ENCODE peak calls at places on chromosomes 6 and 20, in seven cellular contexts. E is fibroblast of lung, S is mesendoderm, K is SK-N-MC, L is mesenchymal stem cell, B is HCT116, Y is HepG2. T is an unnamed sample.

GRCh38 chr6:64776359-64776758 is 930.7 kb downstream of the EYS start:
- DNase-seq in S (no peak), L (no peak), Y (no peak), E (no peak), B (no peak), K (no peak), T (no peak)

GRCh38 chr6:122008105-122009100 is 391.0 kb upstream of the HSF2 start:
- DNase-seq in Y (no peak), S (peak), B (no peak), E (peak), L (no peak), K (no peak), T (no peak)

GRCh38 chr6:40695114-40695513 is 108.0 kb upstream of the LRFN2 start:
- DNase-seq in L (no peak), E (no peak), S (peak), Y (no peak), K (no peak), B (no peak), T (no peak)

GRCh38 chr20:31572042-31572700 is 32.9 kb upstream of the ID1 start:
- DNase-seq in Y (no peak), E (no peak), S (no peak), B (no peak), K (no peak), L (no peak), T (no peak)

GRCh38 chr6:145147559-145147958 is 587.8 kb downstream of the EPM2A start:
- DNase-seq in K (no peak), Y (no peak), E (peak), S (no peak), B (no peak), L (peak), T (no peak)

GRCh38 chr20:23078994-23079364 is 7.1 kb downstream of the CD93 start:
- DNase-seq in K (no peak), E (no peak), Y (peak), B (no peak), L (no peak), S (peak), T (no peak)

GRCh38 chr6:44956426-44956825 is 371.7 kb upstream of the RUNX2 start:
- DNase-seq in L (peak), Y (no peak), S (no peak), E (peak), B (no peak), K (no peak), T (no peak)

GRCh38 chr6:24064106-24064505 is 61.9 kb upstream of the NRSN1 start:
- DNase-seq in Y (peak), L (peak), S (peak), E (peak), B (peak), K (no peak), T (no peak)

GRCh38 chr20:23186808-23187207 is 100.7 kb upstream of the CD93 start:
- DNase-seq in S (no peak), L (no peak), K (no peak), B (no peak), E (no peak), Y (no peak), T (no peak)

GRCh38 chr20:56429496-56429895 is 17.4 kb downstream of the CASS4 start:
- DNase-seq in S (no peak), L (peak), Y (no peak), K (no peak), E (peak), B (no peak), T (no peak)

GRCh38 chr20:63686492-63687321 is 9.7 kb upstream of the TNFRSF6B start:
- DNase-seq in E (peak), Y (no peak), L (peak), B (peak), K (no peak), S (no peak), T (peak)

GRCh38 chr20:45153756-45154155 is 20.9 kb upstream of the PI3 start:
- DNase-seq in Y (no peak), B (no peak), E (no peak), L (no peak), K (no peak), S (no peak), T (no peak)

GRCh38 chr20:43736588-43737091 is 9.8 kb upstream of the GTSF1L start:
- DNase-seq in S (peak), E (no peak), L (peak), Y (no peak), B (no peak), K (no peak), T (no peak)

GRCh38 chr20:57526067-57526884 is 1.3 kb upstream of the CTCFL start:
- DNase-seq in E (no peak), B (peak), S (peak), L (no peak), Y (peak), K (peak), T (peak)

GRCh38 chr20:41428285-41428684 is 61.7 kb upstream of the EMILIN3 start:
- DNase-seq in S (no peak), B (peak), L (peak), Y (peak), K (no peak), E (peak), T (no peak)

GRCh38 chr6:74073429-74073828 is 377.4 kb downstream of the CD109 start:
- DNase-seq in L (no peak), E (peak), K (no peak), Y (no peak), B (peak), S (no peak), T (no peak)

GRCh38 chr6:33806795-33807194 is 3.0 kb upstream of the MLN start:
- DNase-seq in Y (no peak), K (no peak), L (no peak), B (no peak), E (no peak), S (no peak), T (no peak)

GRCh38 chr6:132194529-132194928 is 206.7 kb downstream of the MOXD1 start:
- DNase-seq in L (no peak), S (no peak), K (no peak), B (no peak), Y (no peak), E (no peak), T (no peak)

GRCh38 chr6:5277589-5277988 is 16.3 kb downstream of the FARS2 start:
- DNase-seq in S (no peak), B (no peak), E (no peak), Y (no peak), L (no peak), K (no peak), T (no peak)

GRCh38 chr6:138652824-138653223 is 120.7 kb upstream of the CCDC28A start:
- DNase-seq in S (no peak), K (no peak), E (no peak), L (no peak), B (no peak), Y (no peak), T (no peak)

GRCh38 chr20:21677781-21678180 is 27.7 kb upstream of the PAX1 start:
- DNase-seq in Y (no peak), E (no peak), K (no peak), S (no peak), L (no peak), B (no peak), T (no peak)

GRCh38 chr6:154606457-154606856 is 96.0 kb upstream of the CNKSR3 start:
- DNase-seq in E (peak), Y (no peak), B (no peak), K (no peak), S (no peak), L (no peak), T (no peak)

GRCh38 chr6:56399672-56400263 is 152.4 kb upstream of the COL21A1 start:
- DNase-seq in K (no peak), L (no peak), S (peak), B (no peak), Y (peak), E (no peak), T (no peak)

GRCh38 chr6:50187212-50188055 is 137.7 kb upstream of the DEFB112 start:
- DNase-seq in S (no peak), K (peak), B (no peak), Y (no peak), L (no peak), E (no peak), T (no peak)

GRCh38 chr6:155126727-155127439 is 131.8 kb downstream of the TIAM2 start:
- DNase-seq in Y (peak), E (peak), B (peak), K (no peak), S (peak), L (peak), T (no peak)

DNA sequence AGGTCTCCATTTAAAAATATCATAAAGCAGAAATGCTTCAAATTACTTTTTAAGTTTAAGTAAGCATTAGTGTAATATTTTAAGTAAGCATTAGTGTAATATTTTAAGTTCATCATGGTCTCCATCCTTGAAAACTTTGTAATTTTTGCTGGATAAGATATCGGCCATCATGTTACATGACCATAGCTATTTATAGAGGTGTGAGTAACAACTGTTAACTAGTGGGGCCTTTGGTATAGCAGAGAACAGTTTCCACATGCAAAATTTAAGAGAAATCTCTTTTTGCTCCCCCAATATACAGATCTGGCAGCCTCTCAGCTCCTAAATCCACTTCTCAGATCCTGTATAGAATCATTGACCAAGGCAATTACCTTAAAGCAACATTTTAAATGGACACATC is 468 bp downstream of the TRDN start:
- DNase-seq in Y (no peak), L (no peak), K (no peak), B (no peak), E (no peak), S (no peak), T (no peak)
- H3K9ac ChIP-seq in Y (no peak), L (no peak), K (no peak), B (no peak), E (no peak), S (no peak), T (no peak)

GRCh38 chr6:99348220-99348822 is 1.2 kb downstream of the FAXC start:
- DNase-seq in Y (no peak), B (no peak), K (no peak), L (no peak), S (peak), E (no peak), T (no peak)
- H3K9ac ChIP-seq in Y (no peak), B (no peak), K (peak), L (no peak), S (peak), E (no peak), T (no peak)

DNA sequence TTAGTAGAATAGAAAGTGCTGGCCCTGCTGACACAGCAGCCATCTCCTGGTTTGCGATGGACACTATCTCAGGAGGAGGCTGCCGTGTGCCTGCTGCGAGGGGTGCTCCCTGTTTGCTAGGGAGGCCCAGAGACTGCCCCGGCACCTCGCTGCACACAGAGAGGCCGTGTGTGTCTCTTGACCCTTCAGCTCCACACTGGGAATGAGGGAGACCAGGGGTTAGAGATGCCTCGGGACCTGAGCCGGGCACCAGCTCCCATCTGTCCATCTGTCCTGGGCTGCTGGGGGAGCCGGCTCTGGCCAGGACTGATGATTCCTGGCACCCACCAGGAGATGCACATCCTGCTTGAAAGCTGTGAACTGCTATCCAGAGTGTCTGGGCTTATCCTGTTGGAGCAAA is 18.2 kb downstream of the PHACTR3 start:
- DNase-seq in L (no peak), E (no peak), Y (no peak), S (no peak), B (no peak), K (no peak), T (no peak)
- H3K9ac ChIP-seq in L (no peak), E (no peak), Y (no peak), S (no peak), B (no peak), K (no peak), T (no peak)

DNA sequence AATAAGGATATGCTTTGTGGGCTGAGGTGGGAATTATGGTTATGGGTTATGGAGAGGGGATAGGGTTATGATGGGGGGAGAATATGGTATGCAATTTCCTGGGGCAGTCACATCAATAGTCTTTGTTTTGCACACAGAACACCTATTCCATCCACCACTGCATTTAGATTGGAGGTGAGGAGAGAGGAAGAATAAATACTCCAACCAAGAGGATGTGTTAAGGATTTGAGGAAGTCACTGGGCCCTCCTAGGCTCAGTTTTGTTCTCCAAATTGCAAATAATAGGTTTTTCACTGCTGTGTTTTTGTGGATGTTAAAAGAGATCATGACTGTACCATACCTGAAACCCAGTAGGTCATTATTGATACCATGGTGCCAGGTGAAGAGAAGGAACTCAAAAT is 29.5 kb upstream of the SIRPG start:
- DNase-seq in L (no peak), Y (no peak), K (no peak), S (no peak), E (no peak), B (no peak), T (no peak)
- H3K9ac ChIP-seq in L (no peak), Y (no peak), K (no peak), S (no peak), E (no peak), B (no peak), T (no peak)

DNA sequence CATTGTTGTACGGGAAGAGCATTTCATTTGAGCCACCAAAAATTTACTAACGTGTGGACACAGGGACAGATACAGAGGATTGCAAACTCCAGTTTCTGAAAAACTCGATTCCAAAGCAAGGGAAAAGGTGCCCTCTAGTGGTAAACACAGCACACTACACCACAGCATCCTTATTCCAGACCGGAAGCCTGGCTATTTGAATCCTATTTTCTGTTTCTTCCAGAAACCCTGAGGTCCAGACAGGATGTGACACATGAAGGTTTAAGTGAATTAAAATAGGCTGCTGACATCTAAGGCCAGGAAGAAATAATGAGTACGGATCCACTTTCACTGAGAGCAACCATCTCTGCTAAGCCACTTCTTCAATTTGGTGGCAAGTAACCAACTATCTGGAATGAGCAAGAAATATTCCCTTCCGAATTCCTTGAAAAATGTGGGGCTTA is 31.8 kb upstream of the GMPR start:
- DNase-seq in Y (peak), B (peak), K (peak), E (peak), L (peak), S (peak), T (peak)
- H3K9ac ChIP-seq in Y (no peak), B (no peak), K (no peak), E (no peak), L (peak), S (no peak), T (no peak)

GRCh38 chr6:25788305-25788922 is 33.9 kb downstream of the SLC17A4 start:
- DNase-seq in Y (peak), B (peak), L (peak), K (peak), S (peak), E (peak), T (peak)

GRCh38 chr6:25789475-25789874 is 34.9 kb downstream of the SLC17A4 start:
- DNase-seq in B (no peak), E (no peak), K (no peak), Y (no peak), L (no peak), S (no peak), T (no peak)

GRCh38 chr6:25792016-25792415 is 37.5 kb downstream of the SLC17A4 start:
- DNase-seq in L (no peak), K (no peak), Y (no peak), E (no peak), S (no peak), B (no peak), T (no peak)

DNA sequence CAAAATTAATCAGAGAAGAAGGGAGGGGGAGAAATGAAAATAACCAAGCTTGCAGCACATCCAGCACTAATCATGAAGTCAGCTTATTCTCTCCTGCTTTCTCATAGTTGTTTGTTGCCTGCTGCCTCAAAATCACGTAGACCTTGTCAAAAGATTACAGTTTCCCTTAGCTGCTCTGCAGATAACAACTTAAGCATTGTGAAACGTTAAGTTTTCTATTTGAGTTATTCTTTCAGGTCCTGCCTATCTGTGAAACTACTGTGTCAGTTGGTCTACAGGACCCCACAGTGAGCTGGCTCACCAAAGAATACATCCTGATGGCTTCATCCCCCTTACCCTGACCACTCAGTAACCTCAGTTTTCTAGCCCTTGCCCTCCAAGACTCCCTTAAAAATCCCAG is 32.9 kb downstream of the SLC17A4 start:
- DNase-seq in Y (no peak), B (no peak), S (no peak), E (no peak), K (no peak), L (no peak), T (no peak)
- H3K9ac ChIP-seq in Y (no peak), B (no peak), S (no peak), E (no peak), K (no peak), L (no peak), T (no peak)

DNA sequence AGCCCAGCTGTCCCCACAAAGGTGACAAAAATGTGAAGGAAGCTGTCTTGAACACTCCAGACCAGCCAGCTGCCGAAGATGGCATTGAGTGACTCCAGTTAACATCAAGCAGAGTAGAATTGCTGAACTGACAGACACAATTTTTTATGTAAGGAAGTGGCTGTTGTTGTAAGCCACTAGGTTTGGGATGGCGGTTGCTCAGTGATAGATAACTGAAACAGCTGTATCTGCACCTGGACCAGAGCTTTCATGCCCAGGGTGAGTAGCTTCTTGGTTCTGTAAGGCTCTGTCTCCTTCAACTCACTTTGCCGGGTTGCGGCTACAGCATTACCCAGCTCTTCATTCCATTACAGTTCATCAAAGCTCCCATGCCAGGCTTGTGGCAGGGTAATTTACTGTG is 49.7 kb upstream of the DDR1 start:
- DNase-seq in B (no peak), K (no peak), Y (no peak), S (no peak), L (no peak), E (no peak), T (no peak)
- H3K9ac ChIP-seq in B (no peak), K (no peak), Y (no peak), S (no peak), L (no peak), E (no peak), T (no peak)

DNA sequence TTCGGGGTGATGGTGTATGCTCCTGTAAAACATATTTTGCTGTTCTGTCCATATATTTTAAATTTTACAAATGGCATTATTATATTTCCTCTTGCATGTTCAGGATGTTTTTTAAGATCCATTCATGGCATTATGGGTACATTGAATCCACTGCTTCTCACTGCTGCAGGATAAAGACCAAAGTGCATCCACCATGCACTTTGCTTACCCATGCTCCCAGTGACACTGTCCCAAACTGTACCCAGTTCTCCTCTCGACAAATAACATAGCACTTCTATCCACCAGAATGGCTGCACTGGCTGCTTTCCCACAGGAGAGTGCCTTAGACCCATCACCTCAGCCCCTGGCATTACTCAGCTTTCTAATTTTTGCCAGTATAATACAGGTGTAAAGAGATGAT is 29.7 kb downstream of the MTRES1 start:
- DNase-seq in B (no peak), K (no peak), Y (no peak), L (no peak), S (no peak), E (no peak), T (no peak)
- H3K9ac ChIP-seq in B (no peak), K (no peak), Y (no peak), L (no peak), S (no peak), E (no peak), T (no peak)

GRCh38 chr6:169957351-169957963 is 206.0 kb downstream of the ERMARD start:
- DNase-seq in E (no peak), L (no peak), S (no peak), B (no peak), Y (no peak), K (no peak), T (peak)

GRCh38 chr6:169953686-169954085 is 202.3 kb downstream of the ERMARD start:
- DNase-seq in B (no peak), E (no peak), K (no peak), L (no peak), S (no peak), Y (no peak), T (peak)

GRCh38 chr6:169956580-169956979 is 205.2 kb downstream of the ERMARD start:
- DNase-seq in E (no peak), S (no peak), L (no peak), K (no peak), Y (no peak), B (no peak), T (peak)

GRCh38 chr6:169954977-169955376 is 203.6 kb downstream of the ERMARD start:
- DNase-seq in E (no peak), Y (no peak), B (no peak), L (no peak), K (no peak), S (no peak), T (no peak)

GRCh38 chr6:169955796-169956493 is 204.5 kb downstream of the ERMARD start:
- DNase-seq in B (no peak), E (no peak), K (no peak), Y (no peak), L (no peak), S (no peak), T (peak)
- H3K9ac ChIP-seq in B (no peak), E (no peak), K (no peak), Y (no peak), L (no peak), S (no peak), T (no peak)

T was measured in colonic mucosa.